ENCODE peak calls at places on chromosomes 2 and 18, in four cellular contexts. H is neural progenitor cell, S is OCI-LY7, C is GM23248. B is an unnamed sample.

GRCh38 chr18:45745817-45746461 is 22.0 kb downstream of the SLC14A1 start:
- DNase-seq in S (no peak), C (no peak), H (no peak), B (no peak)

GRCh38 chr2:45968946-45969584 is 317.6 kb downstream of the PRKCE start:
- DNase-seq in H (no peak), S (no peak), C (peak; percentile 12), B (no peak)

GRCh38 chr2:202237787-202238233 is 587 bp downstream of the SUMO1 start:
- DNase-seq in C (peak; percentile 87), S (no peak), H (peak; percentile 64), B (peak; percentile 61)

GRCh38 chr2:11701831-11702301 is 31.9 kb upstream of the NTSR2 start:
- DNase-seq in H (no peak), C (no peak), S (no peak), B (no peak)

GRCh38 chr2:162821176-162821575 is 17.4 kb downstream of the KCNH7 start:
- DNase-seq in C (peak; percentile 15), H (no peak), S (no peak), B (no peak)

GRCh38 chr2:25651782-25652455 is 21.5 kb downstream of the DTNB start:
- DNase-seq in H (no peak), C (no peak), S (no peak), B (no peak)

GRCh38 chr2:85390941-85391669 is 19.1 kb downstream of the CAPG start:
- DNase-seq in C (peak; percentile 64), S (peak; percentile 52), H (peak; percentile 70), B (peak; percentile 60)

GRCh38 chr2:46268196-46268595 is 29.0 kb upstream of the EPAS1 start:
- DNase-seq in C (no peak), H (no peak), S (no peak), B (no peak)

GRCh38 chr2:224147174-224147573 is 108.1 kb upstream of the SERPINE2 start:
- DNase-seq in C (peak; percentile 56), S (no peak), H (no peak), B (no peak)

GRCh38 chr2:18829331-18829902 is 240.0 kb upstream of the NT5C1B start:
- DNase-seq in S (no peak), C (peak; percentile 85), H (no peak), B (no peak)

GRCh38 chr18:55384551-55385275 is 203.3 kb downstream of the TCF4 start:
- DNase-seq in C (peak; percentile 73), S (peak; percentile 31), H (peak; percentile 68), B (peak; percentile 15)

GRCh38 chr2:174729797-174730529 is 34.3 kb downstream of the CHRNA1 start:
- DNase-seq in S (no peak), H (peak; percentile 58), C (peak; percentile 52), B (peak; percentile 77)

GRCh38 chr2:44779793-44780192 is 161.7 kb upstream of the SIX3 start:
- DNase-seq in S (peak; percentile 18), C (no peak), H (no peak), B (no peak)

GRCh38 chr2:44778671-44779476 is 162.6 kb upstream of the SIX3 start:
- DNase-seq in H (peak; percentile 87), S (peak; percentile 88), C (no peak), B (no peak)

GRCh38 chr2:44778221-44778654 is 163.3 kb upstream of the SIX3 start:
- DNase-seq in H (peak; percentile 77), C (no peak), S (peak; percentile 62), B (no peak)

GRCh38 chr2:44777542-44777941 is 164.0 kb upstream of the SIX3 start:
- DNase-seq in H (peak; percentile 74), C (peak; percentile 10), S (no peak), B (no peak)

GRCh38 chr2:44780406-44780805 is 161.1 kb upstream of the SIX3 start:
- DNase-seq in H (no peak), C (no peak), S (no peak), B (no peak)
- TF ChIP-seq EZH2phosphoT487 in H (peak; percentile 3), C (no peak), S (no peak), B (no peak)

GRCh38 chr18:10490401-10491289 is 35.2 kb upstream of the NAPG start:
- DNase-seq in C (no peak), S (peak; percentile 95), H (peak; percentile 76), B (no peak)
- TF ChIP-seq EZH2phosphoT487 in C (no peak), S (no peak), H (no peak), B (no peak)

GRCh38 chr2:164779383-164780057 is 62.1 kb downstream of the COBLL1 start:
- DNase-seq in S (no peak), C (no peak), H (no peak), B (no peak)

GRCh38 chr2:164782323-164782722 is 59.3 kb downstream of the COBLL1 start:
- DNase-seq in H (no peak), C (peak; percentile 80), S (no peak), B (no peak)

GRCh38 chr2:164781394-164781793 is 60.2 kb downstream of the COBLL1 start:
- DNase-seq in H (no peak), C (no peak), S (no peak), B (no peak)

GRCh38 chr2:164778723-164779122 is 62.9 kb downstream of the COBLL1 start:
- DNase-seq in C (peak; percentile 32), S (no peak), H (no peak), B (no peak)

DNA sequence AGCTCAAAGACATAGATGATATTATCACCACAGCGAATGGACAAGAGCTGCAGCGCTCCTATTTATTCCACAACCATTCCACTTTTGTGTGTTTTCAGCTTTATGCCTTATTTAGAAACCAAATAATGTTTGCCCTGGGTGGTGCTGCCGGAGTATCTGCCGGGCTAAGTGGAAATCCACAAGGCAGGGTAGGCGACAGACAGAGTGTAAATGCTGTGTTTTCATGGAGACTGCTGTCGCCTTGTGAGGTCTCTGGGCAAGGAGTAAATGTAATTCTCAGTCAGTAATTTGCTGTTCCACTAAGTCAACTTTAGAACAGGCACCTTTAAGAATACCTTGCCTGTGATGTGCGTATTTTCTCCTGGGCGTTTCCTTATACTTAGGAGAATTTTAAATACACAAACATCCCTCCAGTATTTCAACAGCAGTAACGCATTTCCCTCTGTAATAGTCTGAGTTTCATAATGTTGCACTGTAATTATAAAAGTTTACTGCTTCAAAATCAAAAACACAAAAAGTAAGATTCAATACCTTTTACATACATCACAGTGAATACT is 60.9 kb downstream of the COBLL1 start:
- DNase-seq in C (no peak), S (no peak), H (no peak), B (no peak)
- TF ChIP-seq EZH2phosphoT487 in C (no peak), S (no peak), H (no peak), B (no peak)

GRCh38 chr18:28176933-28177827 is at the start of gene CDH2:
- DNase-seq in C (peak; percentile 91), H (peak; percentile 95), S (no peak), B (peak; percentile 92)

GRCh38 chr18:28175930-28176673 is 828 bp downstream of the CDH2 start:
- DNase-seq in C (peak; percentile 66), H (peak; percentile 61), S (no peak), B (peak; percentile 64)

GRCh38 chr18:28178720-28179119 is 1.8 kb upstream of the CDH2 start:
- DNase-seq in C (peak; percentile 67), S (no peak), H (no peak), B (no peak)

GRCh38 chr18:28176674-28176932 is 327 bp downstream of the CDH2 start:
- DNase-seq in S (no peak), C (no peak), H (no peak), B (no peak)

GRCh38 chr18:28177828-28178635 is 1.1 kb upstream of the CDH2 start:
- DNase-seq in S (no peak), C (peak; percentile 83), H (peak; percentile 93), B (peak; percentile 93)
- TF ChIP-seq EZH2phosphoT487 in S (no peak), C (no peak), H (no peak), B (no peak)